ENCODE peak calls at places on chromosomes 1 and 21, in five cellular contexts. Y is testis, E is uterus, P is sigmoid colon, O is transverse colon. M is an unnamed sample.

GRCh38 chr1:186304982-186305949 is 69.8 kb downstream of the TPR start:
- DNase-seq in P (no peak), O (no peak), E (no peak), Y (no peak), M (no peak)

GRCh38 chr1:60950431-60951068 is 131.8 kb upstream of the NFIA start:
- DNase-seq in O (no peak), E (no peak), Y (no peak), P (no peak), M (no peak)

GRCh38 chr1:209106237-209106741 is 477.2 kb upstream of the CAMK1G start:
- DNase-seq in P (no peak), E (no peak), Y (no peak), O (no peak), M (peak)

GRCh38 chr1:232599178-232600041 is 30.5 kb downstream of the SIPA1L2 start:
- DNase-seq in E (no peak), O (no peak), P (no peak), Y (no peak), M (no peak)

GRCh38 chr1:12615916-12616708 is 1.9 kb downstream of the DHRS3 start:
- DNase-seq in O (peak), Y (peak), P (peak), E (peak), M (peak)

GRCh38 chr1:73910466-73910865 is 287.5 kb downstream of the LRRIQ3 start:
- DNase-seq in Y (no peak), O (no peak), P (no peak), E (no peak), M (no peak)

GRCh38 chr1:111582644-111583618 is 36.7 kb upstream of the RAP1A start:
- DNase-seq in O (no peak), P (no peak), E (no peak), Y (no peak), M (no peak)

GRCh38 chr1:205711105-205712048 is 31.1 kb upstream of the SLC45A3 start:
- DNase-seq in O (peak), P (no peak), Y (peak), E (peak), M (peak)

GRCh38 chr1:54070549-54070915 is 17.1 kb downstream of the TCEANC2 start:
- DNase-seq in E (no peak), Y (no peak), O (no peak), P (no peak), M (no peak)

GRCh38 chr1:202192770-202193613 is 607 bp upstream of the LGR6 start:
- DNase-seq in Y (peak), P (peak), E (peak), O (peak), M (peak)

GRCh38 chr21:34031835-34032370 is 41.5 kb upstream of the MRPS6 start:
- DNase-seq in P (no peak), Y (no peak), O (peak), E (no peak), M (no peak)

GRCh38 chr1:238485906-238486219 is 595.1 kb upstream of the ZP4 start:
- DNase-seq in P (no peak), O (no peak), Y (no peak), E (peak), M (no peak)

GRCh38 chr21:29196021-29196663 is 65.7 kb downstream of the MAP3K7CL start:
- DNase-seq in O (peak), Y (peak), P (peak), E (no peak), M (peak)

GRCh38 chr1:181061891-181062777 is 26.4 kb upstream of the IER5 start:
- DNase-seq in Y (no peak), O (peak), P (no peak), E (no peak), M (no peak)

GRCh38 chr1:224052767-224053166 is 61.1 kb upstream of the FBXO28 start:
- DNase-seq in P (no peak), O (no peak), Y (no peak), E (no peak), M (peak)

GRCh38 chr1:67752306-67752705 is 67.3 kb downstream of the GADD45A start:
- DNase-seq in Y (no peak), O (no peak), E (no peak), P (no peak), M (no peak)

GRCh38 chr1:237033804-237034203 is 8.2 kb upstream of the RYR2 start:
- DNase-seq in O (no peak), P (no peak), Y (no peak), E (no peak), M (no peak)

GRCh38 chr1:157978547-157979403 is 14.7 kb upstream of the KIRREL1 start:
- DNase-seq in P (no peak), E (peak), Y (peak), O (peak), M (no peak)

GRCh38 chr1:38804062-38804886 is 55.3 kb downstream of the RRAGC start:
- DNase-seq in Y (no peak), P (no peak), E (no peak), O (no peak), M (no peak)

GRCh38 chr1:93815738-93816110 is 63.3 kb downstream of the DNTTIP2 start:
- DNase-seq in O (no peak), E (no peak), P (no peak), Y (no peak), M (no peak)

GRCh38 chr1:232635778-232636356 is 5.9 kb upstream of the SIPA1L2 start:
- DNase-seq in O (no peak), P (no peak), Y (no peak), E (no peak), M (peak)

GRCh38 chr1:69081671-69082070 is 486.1 kb upstream of the LRRC7 start:
- DNase-seq in O (no peak), P (no peak), Y (no peak), E (no peak), M (no peak)

GRCh38 chr1:63968663-63969460 is 195.0 kb downstream of the ROR1 start:
- DNase-seq in P (no peak), Y (no peak), O (no peak), E (no peak), M (no peak)

GRCh38 chr1:172507741-172508140 is 25.2 kb upstream of the SUCO start:
- DNase-seq in Y (no peak), E (no peak), P (no peak), O (no peak), M (no peak)

GRCh38 chr1:235972316-235973090 is 92.4 kb downstream of the NID1 start:
- DNase-seq in Y (no peak), P (peak), E (no peak), O (no peak), M (no peak)

GRCh38 chr1:119351997-119352396 is 16.6 kb upstream of the HAO2 start:
- DNase-seq in P (no peak), O (no peak), Y (no peak), E (no peak), M (no peak)

GRCh38 chr1:50829010-50829958 is 130.8 kb downstream of the FAF1 start:
- DNase-seq in Y (no peak), E (no peak), O (no peak), P (no peak), M (no peak)

GRCh38 chr1:175002910-175003517 is 3.3 kb downstream of the CACYBP start:
- DNase-seq in E (no peak), O (no peak), Y (no peak), P (no peak), M (no peak)

GRCh38 chr1:24071941-24072340 is 40.0 kb downstream of the MYOM3 start:
- DNase-seq in Y (no peak), P (no peak), E (no peak), O (no peak), M (no peak)

GRCh38 chr1:157771666-157772425 is 5.1 kb downstream of the FCRL2 start:
- DNase-seq in E (no peak), O (no peak), P (no peak), Y (no peak), M (no peak)

GRCh38 chr1:204859885-204860284 is 10.8 kb upstream of the NFASC start:
- DNase-seq in E (no peak), P (peak), Y (peak), O (no peak), M (no peak)

GRCh38 chr1:165129568-165130164 is 226.8 kb downstream of the LMX1A start:
- DNase-seq in O (peak), P (no peak), E (no peak), Y (peak), M (peak)

GRCh38 chr1:77881099-77881498 is 7.3 kb upstream of the NEXN start:
- DNase-seq in P (no peak), E (no peak), Y (no peak), O (no peak), M (no peak)

GRCh38 chr21:46142581-46143473 is 12.6 kb downstream of the FTCD start:
- DNase-seq in P (peak), Y (peak), E (peak), O (no peak), M (no peak)

GRCh38 chr1:68232354-68233148 is at the start of gene WLS:
- DNase-seq in P (peak), Y (peak), O (peak), E (peak), M (peak)

GRCh38 chr1:101002551-101002950 is 23.0 kb downstream of the DPH5 start:
- DNase-seq in E (no peak), Y (no peak), O (no peak), P (no peak), M (no peak)

GRCh38 chr1:56958526-56958925 is 7.3 kb downstream of the C8B start:
- DNase-seq in E (no peak), Y (no peak), O (no peak), P (no peak), M (no peak)

GRCh38 chr1:23122023-23122738 is 46.5 kb downstream of the LUZP1 start:
- DNase-seq in E (peak), P (no peak), Y (peak), O (peak), M (no peak)

GRCh38 chr1:19010503-19010902 is 54.0 kb upstream of the IFFO2 start:
- DNase-seq in E (no peak), P (no peak), Y (no peak), O (no peak), M (no peak)
- TF ChIP-seq POLR2A in E (no peak), P (no peak), Y (no peak), O (no peak), M (no peak)

GRCh38 chr1:43994794-43995790 is 3.7 kb downstream of the CCDC24 start:
- DNase-seq in E (no peak), Y (no peak), P (no peak), O (peak), M (peak)
- TF ChIP-seq POLR2A in E (no peak), Y (no peak), P (no peak), O (no peak), M (no peak)

DNA sequence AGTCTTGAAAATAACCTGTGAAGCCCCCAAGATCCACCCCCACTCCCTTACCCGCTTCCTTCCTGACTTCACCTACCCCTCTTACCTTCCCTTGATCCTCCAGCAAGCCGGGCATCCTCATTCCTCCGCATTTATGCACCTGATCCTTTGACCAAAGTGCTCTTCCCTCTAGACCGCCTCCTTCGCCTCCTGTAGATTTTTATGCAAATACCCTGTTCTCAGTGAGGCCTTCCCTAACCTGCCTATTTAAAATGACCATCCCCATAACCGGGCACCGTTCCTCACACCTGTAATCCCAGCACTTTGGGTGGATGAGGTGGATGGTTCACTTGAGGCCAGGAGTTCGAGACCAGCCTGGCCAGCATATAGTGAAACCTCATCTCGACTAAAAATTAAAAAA is 1.1 kb upstream of the NENF start:
- DNase-seq in P (no peak), Y (no peak), E (no peak), O (no peak), M (no peak)
- TF ChIP-seq POLR2A in P (no peak), Y (no peak), E (no peak), O (no peak), M (no peak)

DNA sequence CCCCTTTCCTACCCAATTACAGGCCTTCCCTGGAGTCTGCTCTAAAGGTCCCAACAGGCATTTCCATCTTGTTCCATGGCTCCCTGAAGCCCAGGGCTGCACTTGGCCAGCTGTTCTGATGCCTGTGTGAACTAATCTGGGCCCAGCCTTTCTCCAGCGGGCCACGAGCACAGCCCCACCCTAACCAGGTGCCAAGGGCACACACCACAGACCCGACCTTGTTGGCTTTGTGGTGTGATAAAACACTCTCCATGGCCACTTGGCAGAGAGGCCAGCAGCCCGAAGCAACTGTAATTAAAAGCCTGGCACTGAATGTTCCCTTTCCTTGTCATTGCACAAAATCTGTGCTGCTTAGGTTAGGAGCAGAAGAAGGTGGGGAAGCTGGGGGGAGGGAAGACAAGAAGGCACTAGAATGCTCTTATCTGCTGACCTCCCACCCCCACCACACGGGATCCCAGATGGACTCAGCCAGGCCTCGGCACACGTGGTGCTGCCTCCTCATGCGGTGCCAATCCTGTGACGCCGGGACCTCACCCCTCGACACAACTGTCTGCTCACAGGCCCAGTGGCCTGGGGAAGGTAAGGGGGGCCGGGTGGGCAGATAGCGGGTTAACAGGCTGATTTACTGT is 9.9 kb downstream of the HCRTR1 start:
- DNase-seq in P (no peak), O (peak), Y (peak), E (no peak), M (no peak)
- TF ChIP-seq POLR2A in P (no peak), O (peak), Y (no peak), E (no peak), M (no peak)

GRCh38 chr1:27633640-27634165 is 1.3 kb downstream of the FGR start:
- DNase-seq in O (no peak), Y (no peak), E (no peak), P (no peak), M (no peak)

GRCh38 chr1:27634982-27635362 is at the start of gene FGR:
- DNase-seq in E (no peak), Y (no peak), P (no peak), O (no peak), M (no peak)

GRCh38 chr1:27633298-27633610 is 1.7 kb downstream of the FGR start:
- DNase-seq in O (no peak), P (no peak), E (no peak), Y (no peak), M (no peak)

GRCh38 chr1:27635410-27636142 is 591 bp upstream of the FGR start:
- DNase-seq in Y (no peak), O (no peak), P (no peak), E (no peak), M (no peak)

GRCh38 chr1:27634166-27634981 is 611 bp downstream of the FGR start:
- DNase-seq in E (peak), P (no peak), Y (no peak), O (peak), M (no peak)
- TF ChIP-seq POLR2A in E (no peak), P (no peak), Y (no peak), O (no peak), M (no peak)

GRCh38 chr1:154607748-154608521 is at the start of gene ADAR:
- DNase-seq in E (peak), Y (peak), O (peak), P (peak), M (peak)
- TF ChIP-seq POLR2A in E (peak), Y (no peak), O (no peak), P (peak), M (peak)

GRCh38 chr1:81458186-81458585 is 342.5 kb upstream of the ADGRL2 start:
- DNase-seq in Y (no peak), P (no peak), E (no peak), O (no peak), M (no peak)

GRCh38 chr1:81452693-81453344 is 347.9 kb upstream of the ADGRL2 start:
- DNase-seq in P (no peak), Y (no peak), E (no peak), O (no peak), M (no peak)

GRCh38 chr1:81453345-81453703 is 347.4 kb upstream of the ADGRL2 start:
- DNase-seq in O (no peak), E (no peak), Y (no peak), P (no peak), M (no peak)

GRCh38 chr1:81449786-81450185 is 350.9 kb upstream of the ADGRL2 start:
- DNase-seq in E (no peak), Y (no peak), O (no peak), P (no peak), M (no peak)

GRCh38 chr1:81453971-81454370 is 346.8 kb upstream of the ADGRL2 start:
- DNase-seq in P (no peak), Y (no peak), E (no peak), O (no peak), M (no peak)
- TF ChIP-seq POLR2A in P (no peak), Y (no peak), E (no peak), O (no peak), M (no peak)

GRCh38 chr1:9231648-9232332 is 2.8 kb upstream of the H6PD start:
- DNase-seq in E (no peak), Y (no peak), O (no peak), P (no peak), M (peak)

GRCh38 chr1:9235123-9235513 is 544 bp downstream of the H6PD start:
- DNase-seq in O (no peak), P (no peak), E (no peak), Y (no peak), M (peak)

GRCh38 chr1:9233942-9234222 is 692 bp upstream of the H6PD start:
- DNase-seq in E (no peak), O (no peak), Y (no peak), P (no peak), M (no peak)

GRCh38 chr1:9234223-9235122 is at the start of gene H6PD:
- DNase-seq in O (peak), Y (peak), P (peak), E (peak), M (peak)

DNA sequence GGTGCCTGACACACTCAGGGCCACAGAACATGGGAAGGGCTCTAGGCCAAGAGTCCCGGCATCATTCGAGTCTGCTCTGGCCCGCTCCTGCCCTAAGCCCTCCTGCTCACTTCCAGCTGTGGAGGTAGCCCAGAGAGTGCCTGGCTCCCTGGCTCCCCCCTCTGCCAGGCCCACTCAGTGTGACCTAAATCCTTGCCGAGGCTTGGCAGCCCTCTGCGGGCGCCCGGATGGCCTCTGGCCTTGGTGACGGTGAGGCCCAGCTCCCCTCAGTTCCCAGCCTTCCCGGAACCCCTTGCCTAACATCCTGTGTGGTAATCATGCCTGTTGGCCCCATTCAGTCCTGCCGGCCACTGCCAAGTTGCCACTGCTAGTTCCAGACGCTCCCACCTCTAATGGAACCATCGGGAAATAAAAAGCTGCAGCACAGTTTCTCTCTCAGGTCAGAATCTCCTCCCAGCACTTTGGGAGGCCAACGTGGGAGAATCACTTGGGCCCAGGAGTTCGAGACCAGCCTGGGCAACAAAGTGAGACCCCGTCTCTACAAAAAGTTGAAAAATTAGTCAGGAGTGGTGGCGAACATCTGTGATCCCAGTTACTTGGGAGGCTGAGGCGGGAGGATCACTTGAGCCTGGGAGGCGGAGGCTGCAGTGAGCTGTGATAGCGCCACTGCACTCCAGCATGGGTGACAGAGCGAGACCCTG is 1.2 kb upstream of the H6PD start:
- DNase-seq in O (peak), Y (peak), P (peak), E (peak), M (no peak)
- TF ChIP-seq POLR2A in O (peak), Y (no peak), P (no peak), E (no peak), M (no peak)

M was measured in H54.